ENCODE peak calls at places on chromosomes 7 and 10, in seven cellular contexts. U, A, R, N, G, V and H are unnamed samples.

GRCh38 chr10:70169011-70169410 is 1.3 kb downstream of the SAR1A start:
- DNase-seq in U (no peak), A (no peak), R (no peak), N (no peak), G (peak), V (no peak), H (no peak)

GRCh38 chr10:120460776-120461175 is 3.7 kb downstream of the PLPP4 start:
- DNase-seq in U (no peak), A (no peak), R (peak), N (no peak), G (peak), V (no peak), H (peak)

GRCh38 chr10:122054046-122055025 is 65.4 kb downstream of the TACC2 start:
- DNase-seq in U (peak), A (peak), R (peak), N (peak), G (peak), V (peak), H (peak)

GRCh38 chr10:94591461-94592205 is 46.0 kb downstream of the HELLS start:
- DNase-seq in U (no peak), A (no peak), R (no peak), N (no peak), G (no peak), V (no peak), H (no peak)

GRCh38 chr7:68417002-68417401 is 1181.3 kb upstream of the AUTS2 start:
- DNase-seq in U (no peak), A (no peak), R (no peak), N (no peak), G (no peak), V (no peak), H (no peak)

GRCh38 chr7:148110097-148110868 is 480.3 kb upstream of the C7orf33 start:
- DNase-seq in U (peak), A (no peak), R (no peak), N (no peak), G (no peak), V (no peak), H (peak)

GRCh38 chr10:124568339-124568738 is 106.7 kb downstream of the LHPP start:
- DNase-seq in U (no peak), A (no peak), R (no peak), N (no peak), G (no peak), V (peak), H (no peak)

GRCh38 chr10:36779238-36779846 is 346.1 kb upstream of the ANKRD30A start:
- DNase-seq in U (peak), A (peak), R (peak), N (no peak), G (peak), V (peak), H (peak)

GRCh38 chr10:102433619-102434046 is 1.3 kb upstream of the CUEDC2 start:
- DNase-seq in U (no peak), A (no peak), R (no peak), N (no peak), G (no peak), V (no peak), H (no peak)

GRCh38 chr10:62083868-62084267 is 182.4 kb downstream of the ARID5B start:
- DNase-seq in U (no peak), A (no peak), R (peak), N (no peak), G (peak), V (no peak), H (no peak)

GRCh38 chr7:139775829-139776266 is 1.9 kb downstream of the HIPK2 start:
- DNase-seq in U (no peak), A (no peak), R (peak), N (peak), G (peak), V (peak), H (peak)

GRCh38 chr7:7970113-7970619 is 1.6 kb downstream of the GLCCI1 start:
- DNase-seq in U (no peak), A (peak), R (no peak), N (no peak), G (no peak), V (no peak), H (no peak)

GRCh38 chr7:5643280-5643679 is 138.2 kb downstream of the RNF216 start:
- DNase-seq in U (peak), A (no peak), R (no peak), N (no peak), G (peak), V (peak), H (peak)

GRCh38 chr7:131235489-131236317 is 92.0 kb upstream of the MKLN1 start:
- DNase-seq in U (no peak), A (no peak), R (peak), N (no peak), G (peak), V (peak), H (peak)

GRCh38 chr10:101139421-101139911 is 8.4 kb downstream of the TLX1 start:
- DNase-seq in U (peak), A (no peak), R (no peak), N (peak), G (peak), V (no peak), H (peak)

GRCh38 chr10:101071266-101071884 is 9.6 kb downstream of the KAZALD1 start:
- DNase-seq in U (no peak), A (no peak), R (peak), N (no peak), G (no peak), V (peak), H (no peak)

GRCh38 chr10:91210435-91210834 is 10.0 kb upstream of the PCGF5 start:
- DNase-seq in U (no peak), A (no peak), R (no peak), N (no peak), G (no peak), V (no peak), H (no peak)

GRCh38 chr10:9010093-9010492 is 955.6 kb downstream of the GATA3 start:
- DNase-seq in U (no peak), A (no peak), R (no peak), N (no peak), G (no peak), V (no peak), H (peak)

GRCh38 chr10:18737841-18738240 is 78.6 kb downstream of the ARL5B start:
- DNase-seq in U (no peak), A (no peak), R (peak), N (no peak), G (no peak), V (no peak), H (no peak)

GRCh38 chr10:88330174-88330573 is 252.9 kb downstream of the RNLS start:
- DNase-seq in U (no peak), A (no peak), R (no peak), N (no peak), G (no peak), V (no peak), H (no peak)

GRCh38 chr10:88116491-88116890 is 253.1 kb downstream of the PTEN start:
- DNase-seq in U (no peak), A (no peak), R (peak), N (no peak), G (no peak), V (no peak), H (no peak)

GRCh38 chr7:122942059-122942458 is 53.4 kb downstream of the TAS2R16 start:
- DNase-seq in U (no peak), A (no peak), R (no peak), N (no peak), G (no peak), V (no peak), H (peak)

GRCh38 chr7:122327969-122328368 is 23.4 kb upstream of the FEZF1 start:
- DNase-seq in U (no peak), A (no peak), R (no peak), N (no peak), G (no peak), V (no peak), H (no peak)

GRCh38 chr10:103278862-103279298 is 1.9 kb downstream of the INA start:
- DNase-seq in U (peak), A (peak), R (peak), N (peak), G (peak), V (peak), H (peak)

GRCh38 chr10:95569368-95569767 is 8.2 kb upstream of the SORBS1 start:
- DNase-seq in U (no peak), A (no peak), R (no peak), N (no peak), G (no peak), V (no peak), H (no peak)

GRCh38 chr10:13302821-13303555 is 3.1 kb upstream of the PHYH start:
- DNase-seq in U (no peak), A (no peak), R (no peak), N (no peak), G (no peak), V (peak), H (no peak)

GRCh38 chr7:138064856-138065357 is 11.4 kb upstream of the AKR1D1 start:
- DNase-seq in U (peak), A (no peak), R (peak), N (peak), G (peak), V (no peak), H (peak)

GRCh38 chr7:38628630-38629385 is 2.4 kb downstream of the AMPH start:
- DNase-seq in U (no peak), A (no peak), R (peak), N (no peak), G (no peak), V (peak), H (no peak)

GRCh38 chr7:55304363-55304762 is 60.8 kb upstream of the LANCL2 start:
- DNase-seq in U (no peak), A (no peak), R (no peak), N (no peak), G (no peak), V (no peak), H (peak)

GRCh38 chr10:14583252-14583651 is 191.4 kb downstream of the FAM107B start:
- DNase-seq in U (no peak), A (no peak), R (no peak), N (no peak), G (no peak), V (no peak), H (no peak)

GRCh38 chr10:62724465-62724864 is 80.1 kb upstream of the ADO start:
- DNase-seq in U (no peak), A (no peak), R (no peak), N (no peak), G (no peak), V (no peak), H (no peak)

GRCh38 chr7:27238979-27239779 is 3.4 kb upstream of the EVX1 start:
- DNase-seq in U (peak), A (no peak), R (no peak), N (peak), G (no peak), V (no peak), H (peak)

GRCh38 chr10:45354261-45354660 is 19.8 kb upstream of the ALOX5 start:
- DNase-seq in U (no peak), A (no peak), R (no peak), N (no peak), G (no peak), V (peak), H (no peak)

GRCh38 chr10:124967255-124967654 is 25.3 kb downstream of the ZRANB1 start:
- DNase-seq in U (no peak), A (no peak), R (no peak), N (no peak), G (no peak), V (no peak), H (no peak)

GRCh38 chr10:106836923-106837322 is 327.6 kb downstream of the SORCS1 start:
- DNase-seq in U (no peak), A (no peak), R (no peak), N (no peak), G (no peak), V (no peak), H (no peak)

GRCh38 chr10:124293641-124294449 is 124.9 kb downstream of the OAT start:
- DNase-seq in U (peak), A (no peak), R (no peak), N (no peak), G (no peak), V (no peak), H (no peak)

DNA sequence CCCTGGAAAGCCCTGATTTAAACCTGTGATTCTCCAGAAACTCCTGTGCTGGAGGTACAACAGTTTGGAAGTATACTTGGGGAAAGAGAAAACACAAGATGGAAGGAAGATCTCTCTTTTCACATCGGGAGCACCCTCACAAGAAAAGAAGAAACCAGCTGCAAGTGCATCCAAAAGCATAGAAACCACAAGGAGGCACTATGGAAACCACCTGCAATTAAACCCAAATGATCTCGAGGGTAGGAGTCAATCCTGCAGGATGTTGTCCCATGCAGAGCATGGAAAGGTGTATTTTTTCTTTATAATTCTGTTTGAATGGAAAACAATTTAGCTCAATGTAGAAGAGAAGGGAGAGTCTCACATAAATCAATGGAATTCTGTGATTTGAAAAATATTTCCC is 210.5 kb downstream of the TWIST1 start:
- DNase-seq in U (no peak), A (no peak), R (no peak), N (no peak), G (no peak), V (no peak), H (peak)
- H2AK5ac ChIP-seq in U (no peak), A (no peak), R (no peak), N (no peak), G (no peak), V (no peak), H (no peak)

GRCh38 chr7:107767391-107767790 is 23.4 kb downstream of the CBLL1 start:
- DNase-seq in U (no peak), A (no peak), R (no peak), N (no peak), G (no peak), V (no peak), H (no peak)
- H2AK5ac ChIP-seq in U (no peak), A (no peak), R (no peak), N (no peak), G (no peak), V (no peak), H (no peak)

GRCh38 chr7:96228760-96229159 is 93.1 kb downstream of the SLC25A13 start:
- DNase-seq in U (no peak), A (no peak), R (no peak), N (no peak), G (no peak), V (no peak), H (no peak)

GRCh38 chr7:96224682-96225081 is 97.2 kb downstream of the SLC25A13 start:
- DNase-seq in U (peak), A (no peak), R (no peak), N (no peak), G (no peak), V (no peak), H (peak)

GRCh38 chr7:96221888-96222287 is 100.0 kb downstream of the SLC25A13 start:
- DNase-seq in U (no peak), A (no peak), R (no peak), N (no peak), G (no peak), V (no peak), H (no peak)

GRCh38 chr7:96224073-96224472 is 97.8 kb downstream of the SLC25A13 start:
- DNase-seq in U (no peak), A (no peak), R (no peak), N (no peak), G (no peak), V (no peak), H (no peak)

GRCh38 chr7:96225251-96225650 is 96.6 kb downstream of the SLC25A13 start:
- DNase-seq in U (no peak), A (no peak), R (no peak), N (no peak), G (no peak), V (no peak), H (no peak)
- H2AK5ac ChIP-seq in U (no peak), A (no peak), R (no peak), N (no peak), G (no peak), V (no peak), H (no peak)

DNA sequence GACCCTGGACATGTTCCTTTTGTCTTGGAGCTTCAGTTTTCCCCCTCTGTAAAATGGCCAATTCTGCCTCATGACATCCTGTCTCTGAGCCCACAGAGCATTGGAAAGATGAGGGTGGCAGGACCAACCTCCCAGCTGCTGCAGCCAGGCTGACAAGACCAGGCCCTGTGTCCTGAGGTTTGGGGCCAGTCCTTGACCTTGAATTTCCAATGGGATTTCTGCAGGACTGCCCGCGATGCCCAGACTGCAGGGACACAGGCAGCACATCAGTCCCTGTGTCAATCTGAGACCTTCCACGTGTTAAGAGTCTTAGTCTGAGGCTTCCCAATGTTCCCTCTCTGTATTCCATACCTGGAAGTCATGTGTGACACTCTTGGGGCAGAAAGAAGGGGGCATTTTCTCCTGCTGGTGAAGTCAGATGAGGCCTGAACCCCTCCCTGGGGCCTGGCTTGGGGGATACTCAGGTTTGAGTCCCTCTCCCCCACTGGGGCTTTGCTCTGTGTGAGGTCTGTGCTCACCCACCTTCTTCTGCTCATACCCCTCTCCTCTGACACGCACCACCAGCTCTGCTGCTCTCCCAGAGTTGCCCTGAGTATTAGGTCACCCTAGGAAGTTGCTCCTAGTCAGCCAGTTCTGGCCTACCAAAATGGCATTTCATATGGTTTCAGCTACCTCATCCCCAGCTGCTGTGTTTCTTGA is 79.2 kb downstream of the ADCY1 start:
- DNase-seq in U (no peak), A (no peak), R (no peak), N (no peak), G (no peak), V (no peak), H (no peak)
- H2AK5ac ChIP-seq in U (no peak), A (no peak), R (no peak), N (no peak), G (no peak), V (no peak), H (no peak)